ENCODE peak calls at places on chromosomes 4 and X, in ten cellular contexts. J, K, H, M, O, R, P, E, U and Y are unnamed samples. For H4K20me1, the result is how much of the 10 kb centered on the place peaks cover.

GRCh38 chr4:118776166-118776954 is 59.6 kb downstream of the SEC24D start:
- DNase-seq in J (no peak), K (no peak), H (peak), M (no peak), O (peak), R (no peak), P (no peak), E (peak), U (peak), Y (no peak)

GRCh38 chr4:155353923-155354540 is 22.7 kb downstream of the MAP9 start:
- DNase-seq in J (peak), K (peak), H (peak), M (peak), O (peak), R (peak), P (peak), E (peak), U (peak), Y (peak)

GRCh38 chr4:76233534-76233933 is 18.0 kb upstream of the FAM47E start:
- DNase-seq in J (no peak), K (no peak), H (no peak), M (peak), O (no peak), R (no peak), P (no peak), E (no peak), U (no peak), Y (no peak)

GRCh38 chrX:58025979-58026378 is 115.7 kb upstream of the ZXDA start:
- DNase-seq in J (peak), K (no peak), H (peak), M (peak), O (peak), R (peak), P (peak), E (peak), U (peak), Y (peak)

GRCh38 chr4:8681391-8681790 is 88.8 kb downstream of the CPZ start:
- DNase-seq in J (no peak), K (no peak), H (no peak), M (no peak), O (no peak), R (no peak), P (no peak), E (no peak), U (no peak), Y (no peak)

GRCh38 chr4:11748169-11748872 is 319.6 kb upstream of the HS3ST1 start:
- DNase-seq in J (no peak), K (no peak), H (no peak), M (no peak), O (peak), R (no peak), P (peak), E (peak), U (peak), Y (peak)

GRCh38 chr4:128954941-128955340 is 138.4 kb downstream of the SCLT1 start:
- DNase-seq in J (no peak), K (no peak), H (no peak), M (no peak), O (no peak), R (no peak), P (no peak), E (no peak), U (no peak), Y (no peak)

GRCh38 chr4:153520871-153521329 is 54.7 kb downstream of the TMEM131L start:
- DNase-seq in J (no peak), K (no peak), H (no peak), M (no peak), O (no peak), R (no peak), P (no peak), E (no peak), U (no peak), Y (no peak)

GRCh38 chr4:52574036-52574435 is 85.1 kb downstream of the USP46 start:
- DNase-seq in J (no peak), K (no peak), H (no peak), M (no peak), O (no peak), R (no peak), P (no peak), E (peak), U (no peak), Y (no peak)

GRCh38 chr4:150369434-150370141 is 212.4 kb upstream of the MAB21L2 start:
- DNase-seq in J (no peak), K (no peak), H (no peak), M (no peak), O (no peak), R (no peak), P (no peak), E (no peak), U (no peak), Y (no peak)

GRCh38 chr4:13640149-13640671 is 12.7 kb upstream of the BOD1L1 start:
- DNase-seq in J (no peak), K (peak), H (peak), M (no peak), O (peak), R (peak), P (no peak), E (peak), U (peak), Y (no peak)

GRCh38 chr4:66855956-66856355 is 689.3 kb downstream of the CENPC start:
- DNase-seq in J (no peak), K (no peak), H (no peak), M (no peak), O (no peak), R (no peak), P (no peak), E (no peak), U (peak), Y (no peak)

GRCh38 chr4:1298461-1298860 is 8.8 kb downstream of the MAEA start:
- DNase-seq in J (no peak), K (no peak), H (no peak), M (no peak), O (no peak), R (no peak), P (no peak), E (no peak), U (no peak), Y (peak)
- H4K20me1 ChIP-seq in J (under half), K (under half), H (under half), M (half or more), O (under half), R (half or more), P (under half), E (half or more), U (under half), Y (half or more)

DNA sequence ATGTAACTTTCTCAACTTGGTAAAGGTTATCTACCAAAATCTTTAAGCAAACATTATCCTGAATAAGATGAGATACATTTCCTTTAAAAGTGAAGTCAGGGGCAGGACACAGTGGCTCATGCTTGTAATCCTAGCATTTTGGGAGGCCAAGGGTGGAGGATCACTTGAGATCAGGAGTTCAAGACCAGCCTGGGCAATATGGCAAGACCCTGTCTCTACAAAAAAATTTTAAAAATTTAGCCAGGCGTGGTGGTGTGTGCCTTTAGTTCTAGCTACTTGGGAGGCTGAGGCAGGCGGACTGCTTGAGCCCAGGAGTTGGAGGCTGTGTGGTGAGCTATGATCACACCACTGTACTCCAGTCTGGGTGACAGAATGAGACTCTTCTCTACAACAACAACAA is 5.0 kb downstream of the DCAF16 start:
- DNase-seq in J (no peak), K (no peak), H (no peak), M (no peak), O (no peak), R (no peak), P (no peak), E (no peak), U (no peak), Y (no peak)
- H4K20me1 ChIP-seq in J (under half), K (under half), H (under half), M (under half), O (under half), R (half or more), P (under half), E (under half), U (under half), Y (under half)

GRCh38 chr4:10069065-10069626 is 47.5 kb downstream of the WDR1 start:
- DNase-seq in J (no peak), K (peak), H (no peak), M (no peak), O (no peak), R (no peak), P (no peak), E (no peak), U (no peak), Y (no peak)

GRCh38 chr4:10075158-10075863 is 41.3 kb downstream of the WDR1 start:
- DNase-seq in J (no peak), K (no peak), H (no peak), M (no peak), O (no peak), R (no peak), P (no peak), E (no peak), U (no peak), Y (no peak)

GRCh38 chr4:10074076-10074766 is 42.4 kb downstream of the WDR1 start:
- DNase-seq in J (no peak), K (no peak), H (no peak), M (no peak), O (no peak), R (no peak), P (no peak), E (no peak), U (no peak), Y (no peak)

GRCh38 chr4:10074767-10075105 is 41.9 kb downstream of the WDR1 start:
- DNase-seq in J (peak), K (no peak), H (peak), M (no peak), O (peak), R (peak), P (no peak), E (peak), U (peak), Y (peak)

DNA sequence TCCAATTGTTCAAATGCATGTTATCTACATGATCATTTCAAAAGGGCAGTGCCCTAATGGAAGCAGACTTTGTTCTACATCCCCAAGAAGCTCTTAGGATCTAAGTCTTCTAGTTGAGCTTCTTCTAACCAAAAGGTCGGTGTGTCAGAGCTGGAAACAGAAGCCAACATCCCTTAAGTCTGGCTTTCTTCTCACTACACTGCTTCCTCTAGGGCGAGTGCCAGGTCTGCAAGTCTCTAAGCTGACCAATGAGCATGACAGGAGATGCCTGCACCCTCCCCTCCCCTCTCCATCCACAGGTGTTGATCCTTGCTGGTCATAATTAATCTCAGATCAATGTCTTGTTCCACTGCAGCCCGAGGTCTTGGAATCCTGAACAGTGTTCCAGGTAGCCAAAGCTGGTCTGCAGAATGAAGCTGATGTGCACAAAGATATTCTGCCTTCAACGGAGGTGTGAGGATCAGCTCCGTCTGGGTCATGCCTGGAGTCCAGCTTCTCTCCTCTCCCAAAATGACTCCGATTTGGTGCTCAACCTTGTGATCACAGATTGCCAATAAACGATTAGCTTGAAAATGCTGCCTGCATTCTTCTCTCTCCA is 44.1 kb downstream of the WDR1 start:
- DNase-seq in J (no peak), K (no peak), H (no peak), M (no peak), O (no peak), R (no peak), P (no peak), E (no peak), U (no peak), Y (no peak)
- H4K20me1 ChIP-seq in J (under half), K (under half), H (under half), M (under half), O (under half), R (under half), P (under half), E (under half), U (under half), Y (under half)

GRCh38 chrX:153869473-153870287 is 16.3 kb downstream of the L1CAM start:
- DNase-seq in J (no peak), K (no peak), H (no peak), M (no peak), O (no peak), R (no peak), P (no peak), E (no peak), U (no peak), Y (peak)

GRCh38 chrX:153867671-153868070 is 18.3 kb downstream of the L1CAM start:
- DNase-seq in J (no peak), K (no peak), H (no peak), M (no peak), O (no peak), R (no peak), P (no peak), E (no peak), U (no peak), Y (peak)

GRCh38 chrX:153870288-153870690 is 15.7 kb downstream of the L1CAM start:
- DNase-seq in J (no peak), K (no peak), H (no peak), M (no peak), O (no peak), R (no peak), P (no peak), E (no peak), U (no peak), Y (peak)

GRCh38 chrX:153867139-153867538 is 18.8 kb downstream of the L1CAM start:
- DNase-seq in J (no peak), K (no peak), H (no peak), M (no peak), O (no peak), R (no peak), P (no peak), E (no peak), U (no peak), Y (no peak)

DNA sequence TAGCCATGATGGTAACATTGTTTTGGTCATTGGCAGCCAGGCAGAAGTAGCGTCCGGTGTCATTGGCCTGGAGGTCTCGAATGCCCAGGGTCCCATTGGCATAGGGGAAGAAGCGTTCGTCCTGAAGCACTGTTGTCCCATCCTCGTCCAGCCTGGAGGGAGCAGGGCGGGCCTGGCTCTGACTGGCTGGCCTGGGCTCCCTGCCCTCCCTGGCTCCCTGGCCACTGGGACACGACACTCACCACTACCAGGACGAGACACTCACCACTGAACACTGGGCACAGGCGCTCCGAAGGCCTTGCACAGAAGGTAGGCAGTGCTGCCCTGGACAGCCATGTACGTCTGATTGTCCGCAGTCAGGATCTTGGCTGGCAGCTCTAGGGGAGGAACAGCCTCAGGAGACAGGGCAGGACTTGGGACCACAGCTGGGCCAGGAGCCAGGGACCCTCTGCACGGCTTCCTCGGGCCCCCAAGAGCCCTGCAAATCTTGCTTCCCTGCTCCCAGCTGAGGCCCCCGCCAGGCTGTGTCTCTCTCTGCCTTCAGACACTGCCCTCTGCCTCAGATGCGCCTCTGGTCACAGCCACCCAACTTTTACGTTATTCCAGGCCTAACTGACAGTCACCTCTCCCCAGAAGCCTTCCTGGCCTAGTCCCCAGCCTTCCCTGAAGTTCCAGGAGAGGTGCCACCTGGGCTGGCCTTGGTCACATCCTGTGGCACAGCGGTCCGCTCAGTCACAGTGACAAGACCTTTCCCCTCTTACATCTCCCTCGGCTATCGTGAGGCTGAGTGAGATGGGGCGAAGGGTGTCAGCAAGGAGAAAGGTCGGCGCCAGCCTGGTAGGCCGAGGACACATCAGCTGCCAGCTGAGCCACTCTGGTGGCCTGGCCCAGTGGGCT is 17.1 kb downstream of the L1CAM start:
- DNase-seq in J (no peak), K (no peak), H (no peak), M (no peak), O (no peak), R (no peak), P (no peak), E (no peak), U (no peak), Y (peak)
- H4K20me1 ChIP-seq in J (under half), K (under half), H (under half), M (under half), O (under half), R (under half), P (under half), E (under half), U (under half), Y (under half)

GRCh38 chr4:139668658-139669201 is 3.1 kb downstream of the MGST2 start:
- DNase-seq in J (no peak), K (no peak), H (no peak), M (no peak), O (no peak), R (no peak), P (no peak), E (no peak), U (no peak), Y (no peak)
- H4K20me1 ChIP-seq in J (under half), K (under half), H (under half), M (under half), O (under half), R (under half), P (under half), E (under half), U (under half), Y (under half)

GRCh38 chr4:98919996-98920395 is 8.9 kb downstream of the EIF4E start:
- DNase-seq in J (no peak), K (no peak), H (peak), M (no peak), O (peak), R (no peak), P (no peak), E (peak), U (peak), Y (no peak)
- H4K20me1 ChIP-seq in J (under half), K (under half), H (under half), M (half or more), O (under half), R (half or more), P (under half), E (under half), U (under half), Y (under half)

GRCh38 chr4:24559889-24560288 is 24.5 kb downstream of the DHX15 start:
- DNase-seq in J (no peak), K (no peak), H (peak), M (no peak), O (no peak), R (no peak), P (no peak), E (peak), U (no peak), Y (no peak)
- H4K20me1 ChIP-seq in J (half or more), K (under half), H (half or more), M (half or more), O (half or more), R (half or more), P (half or more), E (half or more), U (half or more), Y (half or more)

GRCh38 chrX:8848921-8849320 is 47.7 kb upstream of the FAM9A start:
- DNase-seq in J (no peak), K (no peak), H (peak), M (no peak), O (peak), R (no peak), P (no peak), E (peak), U (peak), Y (no peak)
- H4K20me1 ChIP-seq in J (under half), K (under half), H (under half), M (under half), O (under half), R (under half), P (under half), E (under half), U (under half), Y (under half)

GRCh38 chr4:3338976-3339531 is 46.2 kb downstream of the RGS12 start:
- DNase-seq in J (no peak), K (no peak), H (no peak), M (no peak), O (no peak), R (no peak), P (no peak), E (no peak), U (no peak), Y (no peak)
- H4K20me1 ChIP-seq in J (under half), K (under half), H (under half), M (under half), O (under half), R (under half), P (under half), E (under half), U (under half), Y (under half)

GRCh38 chr4:925771-926500 is 6.2 kb downstream of the GAK start:
- DNase-seq in J (no peak), K (no peak), H (no peak), M (peak), O (no peak), R (no peak), P (no peak), E (no peak), U (no peak), Y (peak)
- H4K20me1 ChIP-seq in J (under half), K (under half), H (under half), M (half or more), O (under half), R (under half), P (under half), E (half or more), U (under half), Y (half or more)